ENCODE peak calls at places on chromosomes 13 and 19, in ten cellular contexts. One of them, this sample, is unnamed.
A peak's percentile ranks its signal among the peaks of the same experiment; 100 is the strongest.

GRCh38 chr13:30396434-30397075 is 25.7 kb upstream of the UBE2L5 start:
- DNase-seq in glutamatergic neuron: no peak
- DNase-seq in choroid plexus epithelial cell: no peak
- DNase-seq in prostate gland: no peak
- DNase-seq in HFFc6: peak; percentile 25
- DNase-seq in esophagus squamous epithelium: no peak
- DNase-seq in brain microvascular endothelial cell: no peak
- DNase-seq in neural crest cell: no peak
- DNase-seq in ovary: no peak
- DNase-seq in astrocyte of the spinal cord: no peak
- DNase-seq in this sample: no peak

GRCh38 chr19:33519416-33519815 is 2.2 kb downstream of the PEPD start:
- DNase-seq in astrocyte of the spinal cord: no peak
- DNase-seq in esophagus squamous epithelium: no peak
- DNase-seq in glutamatergic neuron: no peak
- DNase-seq in neural crest cell: no peak
- DNase-seq in prostate gland: no peak
- DNase-seq in choroid plexus epithelial cell: no peak
- DNase-seq in brain microvascular endothelial cell: no peak
- DNase-seq in HFFc6: no peak
- DNase-seq in ovary: no peak
- DNase-seq in this sample: no peak

GRCh38 chr19:35932291-35932936 is 3.8 kb upstream of the LRFN3 start:
- DNase-seq in esophagus squamous epithelium: no peak
- DNase-seq in neural crest cell: no peak
- DNase-seq in prostate gland: no peak
- DNase-seq in glutamatergic neuron: no peak
- DNase-seq in ovary: no peak
- DNase-seq in HFFc6: no peak
- DNase-seq in choroid plexus epithelial cell: no peak
- DNase-seq in astrocyte of the spinal cord: no peak
- DNase-seq in brain microvascular endothelial cell: no peak
- DNase-seq in this sample: no peak

GRCh38 chr13:49603318-49603717 is 18.0 kb upstream of the RCBTB1 start:
- DNase-seq in neural crest cell: no peak
- DNase-seq in prostate gland: no peak
- DNase-seq in esophagus squamous epithelium: no peak
- DNase-seq in HFFc6: no peak
- DNase-seq in brain microvascular endothelial cell: no peak
- DNase-seq in glutamatergic neuron: no peak
- DNase-seq in choroid plexus epithelial cell: no peak
- DNase-seq in astrocyte of the spinal cord: no peak
- DNase-seq in ovary: no peak
- DNase-seq in this sample: no peak

GRCh38 chr13:62483774-62484173 is 1068.1 kb upstream of the PCDH20 start:
- DNase-seq in ovary: no peak
- DNase-seq in prostate gland: no peak
- DNase-seq in choroid plexus epithelial cell: peak; percentile 2
- DNase-seq in neural crest cell: no peak
- DNase-seq in glutamatergic neuron: no peak
- DNase-seq in esophagus squamous epithelium: no peak
- DNase-seq in HFFc6: no peak
- DNase-seq in astrocyte of the spinal cord: peak; percentile 19
- DNase-seq in brain microvascular endothelial cell: no peak
- DNase-seq in this sample: no peak

GRCh38 chr19:4678881-4679379 is 8.8 kb upstream of the MYDGF start:
- DNase-seq in brain microvascular endothelial cell: peak; percentile 5
- DNase-seq in ovary: peak; percentile 72
- DNase-seq in choroid plexus epithelial cell: peak; percentile 26
- DNase-seq in astrocyte of the spinal cord: peak; percentile 37
- DNase-seq in glutamatergic neuron: peak; percentile 48
- DNase-seq in HFFc6: no peak
- DNase-seq in esophagus squamous epithelium: no peak
- DNase-seq in prostate gland: no peak
- DNase-seq in neural crest cell: no peak
- DNase-seq in this sample: no peak

GRCh38 chr13:79194272-79194671 is 211.8 kb downstream of the RBM26 start:
- DNase-seq in brain microvascular endothelial cell: no peak
- DNase-seq in neural crest cell: no peak
- DNase-seq in glutamatergic neuron: no peak
- DNase-seq in ovary: no peak
- DNase-seq in esophagus squamous epithelium: no peak
- DNase-seq in prostate gland: no peak
- DNase-seq in choroid plexus epithelial cell: no peak
- DNase-seq in HFFc6: no peak
- DNase-seq in astrocyte of the spinal cord: no peak
- DNase-seq in this sample: no peak

GRCh38 chr13:99357149-99357596 is 50.0 kb upstream of the GPR183 start:
- DNase-seq in neural crest cell: no peak
- DNase-seq in choroid plexus epithelial cell: peak; percentile 70
- DNase-seq in prostate gland: no peak
- DNase-seq in brain microvascular endothelial cell: peak; percentile 91
- DNase-seq in astrocyte of the spinal cord: peak; percentile 82
- DNase-seq in esophagus squamous epithelium: no peak
- DNase-seq in glutamatergic neuron: no peak
- DNase-seq in ovary: no peak
- DNase-seq in HFFc6: peak; percentile 84
- DNase-seq in this sample: no peak

GRCh38 chr13:49097374-49097773 is 121.7 kb downstream of the FNDC3A start:
- DNase-seq in choroid plexus epithelial cell: peak; percentile 72
- DNase-seq in esophagus squamous epithelium: no peak
- DNase-seq in glutamatergic neuron: no peak
- DNase-seq in HFFc6: peak; percentile 40
- DNase-seq in astrocyte of the spinal cord: peak; percentile 69
- DNase-seq in brain microvascular endothelial cell: peak; percentile 40
- DNase-seq in ovary: no peak
- DNase-seq in neural crest cell: no peak
- DNase-seq in prostate gland: peak; percentile 40
- DNase-seq in this sample: no peak

GRCh38 chr13:94298346-94298745 is 181.1 kb downstream of the DCT start:
- DNase-seq in neural crest cell: no peak
- DNase-seq in astrocyte of the spinal cord: no peak
- DNase-seq in HFFc6: no peak
- DNase-seq in glutamatergic neuron: no peak
- DNase-seq in choroid plexus epithelial cell: no peak
- DNase-seq in ovary: no peak
- DNase-seq in esophagus squamous epithelium: no peak
- DNase-seq in brain microvascular endothelial cell: no peak
- DNase-seq in prostate gland: no peak
- DNase-seq in this sample: no peak

GRCh38 chr13:100394005-100394695 is 194.4 kb downstream of the GGACT start:
- DNase-seq in ovary: no peak
- DNase-seq in neural crest cell: no peak
- DNase-seq in choroid plexus epithelial cell: peak; percentile 85
- DNase-seq in HFFc6: peak; percentile 89
- DNase-seq in astrocyte of the spinal cord: peak; percentile 95
- DNase-seq in prostate gland: no peak
- DNase-seq in brain microvascular endothelial cell: peak; percentile 86
- DNase-seq in esophagus squamous epithelium: no peak
- DNase-seq in glutamatergic neuron: no peak
- DNase-seq in this sample: no peak

GRCh38 chr13:111877906-111878305 is 189.0 kb upstream of the SOX1 start:
- DNase-seq in glutamatergic neuron: no peak
- DNase-seq in neural crest cell: no peak
- DNase-seq in HFFc6: no peak
- DNase-seq in ovary: no peak
- DNase-seq in esophagus squamous epithelium: no peak
- DNase-seq in prostate gland: peak; percentile 1
- DNase-seq in astrocyte of the spinal cord: no peak
- DNase-seq in brain microvascular endothelial cell: no peak
- DNase-seq in choroid plexus epithelial cell: no peak
- DNase-seq in this sample: no peak

GRCh38 chr13:34044660-34045080 is 226.7 kb downstream of the RFC3 start:
- DNase-seq in neural crest cell: no peak
- DNase-seq in ovary: no peak
- DNase-seq in brain microvascular endothelial cell: peak; percentile 57
- DNase-seq in astrocyte of the spinal cord: peak; percentile 79
- DNase-seq in esophagus squamous epithelium: no peak
- DNase-seq in glutamatergic neuron: no peak
- DNase-seq in choroid plexus epithelial cell: peak; percentile 67
- DNase-seq in prostate gland: peak; percentile 34
- DNase-seq in HFFc6: peak; percentile 87
- DNase-seq in this sample: no peak

GRCh38 chr13:77980592-77980991 is 62.0 kb upstream of the EDNRB start:
- DNase-seq in HFFc6: peak; percentile 32
- DNase-seq in neural crest cell: no peak
- DNase-seq in ovary: no peak
- DNase-seq in brain microvascular endothelial cell: peak; percentile 70
- DNase-seq in glutamatergic neuron: no peak
- DNase-seq in choroid plexus epithelial cell: peak; percentile 71
- DNase-seq in prostate gland: no peak
- DNase-seq in esophagus squamous epithelium: no peak
- DNase-seq in astrocyte of the spinal cord: peak; percentile 76
- DNase-seq in this sample: no peak

GRCh38 chr19:47587295-47587694 is 14.3 kb upstream of the ZNF541 start:
- DNase-seq in choroid plexus epithelial cell: peak; percentile 66
- DNase-seq in glutamatergic neuron: no peak
- DNase-seq in neural crest cell: no peak
- DNase-seq in esophagus squamous epithelium: no peak
- DNase-seq in astrocyte of the spinal cord: no peak
- DNase-seq in prostate gland: no peak
- DNase-seq in HFFc6: no peak
- DNase-seq in ovary: no peak
- DNase-seq in brain microvascular endothelial cell: no peak
- DNase-seq in this sample: no peak

GRCh38 chr19:50720921-50721291 is 1.3 kb upstream of the SHANK1 start:
- DNase-seq in brain microvascular endothelial cell: no peak
- DNase-seq in ovary: no peak
- DNase-seq in astrocyte of the spinal cord: no peak
- DNase-seq in prostate gland: no peak
- DNase-seq in esophagus squamous epithelium: no peak
- DNase-seq in HFFc6: peak; percentile 94
- DNase-seq in choroid plexus epithelial cell: no peak
- DNase-seq in glutamatergic neuron: no peak
- DNase-seq in neural crest cell: no peak
- DNase-seq in this sample: no peak

GRCh38 chr19:54653181-54653809 is 9.5 kb upstream of the LILRB4 start:
- DNase-seq in prostate gland: no peak
- DNase-seq in astrocyte of the spinal cord: peak; percentile 3
- DNase-seq in neural crest cell: no peak
- DNase-seq in ovary: no peak
- DNase-seq in HFFc6: peak; percentile 4
- DNase-seq in brain microvascular endothelial cell: no peak
- DNase-seq in choroid plexus epithelial cell: peak; percentile 52
- DNase-seq in glutamatergic neuron: no peak
- DNase-seq in esophagus squamous epithelium: no peak
- DNase-seq in this sample: no peak

GRCh38 chr19:29878973-29879654 is 62.9 kb upstream of the URI1 start:
- DNase-seq in choroid plexus epithelial cell: peak; percentile 20
- DNase-seq in astrocyte of the spinal cord: no peak
- DNase-seq in HFFc6: peak; percentile 34
- DNase-seq in esophagus squamous epithelium: no peak
- DNase-seq in ovary: no peak
- DNase-seq in brain microvascular endothelial cell: peak; percentile 32
- DNase-seq in neural crest cell: no peak
- DNase-seq in glutamatergic neuron: no peak
- DNase-seq in prostate gland: no peak
- DNase-seq in this sample: no peak

GRCh38 chr13:36858285-36858684 is 39.3 kb downstream of the RFXAP start:
- DNase-seq in prostate gland: peak; percentile 26
- DNase-seq in glutamatergic neuron: no peak
- DNase-seq in esophagus squamous epithelium: no peak
- DNase-seq in choroid plexus epithelial cell: peak; percentile 80
- DNase-seq in astrocyte of the spinal cord: peak; percentile 66
- DNase-seq in HFFc6: peak; percentile 58
- DNase-seq in neural crest cell: no peak
- DNase-seq in brain microvascular endothelial cell: no peak
- DNase-seq in ovary: no peak
- DNase-seq in this sample: no peak

GRCh38 chr13:30829145-30829544 is 76.9 kb upstream of the MEDAG start:
- DNase-seq in esophagus squamous epithelium: no peak
- DNase-seq in HFFc6: peak; percentile 62
- DNase-seq in glutamatergic neuron: no peak
- DNase-seq in astrocyte of the spinal cord: peak; percentile 74
- DNase-seq in neural crest cell: no peak
- DNase-seq in prostate gland: no peak
- DNase-seq in brain microvascular endothelial cell: peak; percentile 60
- DNase-seq in choroid plexus epithelial cell: peak; percentile 52
- DNase-seq in ovary: no peak
- DNase-seq in this sample: no peak

GRCh38 chr19:55005684-55006488 is 32.2 kb downstream of the GP6 start:
- DNase-seq in choroid plexus epithelial cell: peak; percentile 2
- DNase-seq in neural crest cell: peak; percentile 14
- DNase-seq in HFFc6: no peak
- DNase-seq in ovary: no peak
- DNase-seq in esophagus squamous epithelium: peak; percentile 40
- DNase-seq in brain microvascular endothelial cell: peak; percentile 37
- DNase-seq in prostate gland: no peak
- DNase-seq in astrocyte of the spinal cord: peak; percentile 48
- DNase-seq in glutamatergic neuron: no peak
- DNase-seq in this sample: no peak

GRCh38 chr13:32587014-32587773 is 942 bp downstream of the PDS5B start:
- DNase-seq in astrocyte of the spinal cord: peak; percentile 70
- DNase-seq in brain microvascular endothelial cell: peak; percentile 55
- DNase-seq in ovary: peak; percentile 76
- DNase-seq in choroid plexus epithelial cell: peak; percentile 76
- DNase-seq in esophagus squamous epithelium: peak; percentile 9
- DNase-seq in HFFc6: peak; percentile 54
- DNase-seq in neural crest cell: peak; percentile 59
- DNase-seq in prostate gland: peak; percentile 79
- DNase-seq in glutamatergic neuron: peak; percentile 76
- DNase-seq in this sample: peak; percentile 71
- TF ChIP-seq CTCF in astrocyte of the spinal cord: no peak
- TF ChIP-seq CTCF in brain microvascular endothelial cell: peak; percentile 0
- TF ChIP-seq CTCF in ovary: no peak
- TF ChIP-seq CTCF in choroid plexus epithelial cell: peak; percentile 18
- TF ChIP-seq CTCF in esophagus squamous epithelium: peak; percentile 15
- TF ChIP-seq CTCF in HFFc6: no peak
- TF ChIP-seq CTCF in neural crest cell: no peak
- TF ChIP-seq CTCF in prostate gland: peak; percentile 25
- TF ChIP-seq CTCF in glutamatergic neuron: no peak
- TF ChIP-seq CTCF in this sample: peak; percentile 10

GRCh38 chr13:69633044-69633443 is 474.6 kb upstream of the ATXN8OS start:
- DNase-seq in choroid plexus epithelial cell: no peak
- DNase-seq in brain microvascular endothelial cell: no peak
- DNase-seq in astrocyte of the spinal cord: no peak
- DNase-seq in HFFc6: no peak
- DNase-seq in prostate gland: no peak
- DNase-seq in glutamatergic neuron: no peak
- DNase-seq in neural crest cell: no peak
- DNase-seq in esophagus squamous epithelium: no peak
- DNase-seq in ovary: no peak
- DNase-seq in this sample: no peak
- TF ChIP-seq CTCF in choroid plexus epithelial cell: no peak
- TF ChIP-seq CTCF in brain microvascular endothelial cell: no peak
- TF ChIP-seq CTCF in astrocyte of the spinal cord: no peak
- TF ChIP-seq CTCF in HFFc6: no peak
- TF ChIP-seq CTCF in prostate gland: no peak
- TF ChIP-seq CTCF in glutamatergic neuron: no peak
- TF ChIP-seq CTCF in neural crest cell: no peak
- TF ChIP-seq CTCF in esophagus squamous epithelium: no peak
- TF ChIP-seq CTCF in ovary: no peak
- TF ChIP-seq CTCF in this sample: no peak

GRCh38 chr13:40813662-40814454 is 24.4 kb downstream of the SLC25A15 start:
- DNase-seq in brain microvascular endothelial cell: peak; percentile 16
- DNase-seq in neural crest cell: no peak
- DNase-seq in HFFc6: peak; percentile 23
- DNase-seq in esophagus squamous epithelium: no peak
- DNase-seq in glutamatergic neuron: no peak
- DNase-seq in choroid plexus epithelial cell: peak; percentile 66
- DNase-seq in ovary: no peak
- DNase-seq in astrocyte of the spinal cord: peak; percentile 22
- DNase-seq in prostate gland: no peak
- DNase-seq in this sample: no peak
- TF ChIP-seq CTCF in brain microvascular endothelial cell: peak; percentile 65
- TF ChIP-seq CTCF in neural crest cell: peak; percentile 54
- TF ChIP-seq CTCF in HFFc6: peak; percentile 79
- TF ChIP-seq CTCF in esophagus squamous epithelium: peak; percentile 32
- TF ChIP-seq CTCF in glutamatergic neuron: peak; percentile 48
- TF ChIP-seq CTCF in choroid plexus epithelial cell: peak; percentile 65
- TF ChIP-seq CTCF in ovary: no peak
- TF ChIP-seq CTCF in astrocyte of the spinal cord: peak; percentile 57
- TF ChIP-seq CTCF in prostate gland: peak; percentile 26
- TF ChIP-seq CTCF in this sample: peak; percentile 62

GRCh38 chr13:23709521-23709920 is 139.3 kb downstream of the TNFRSF19 start:
- DNase-seq in esophagus squamous epithelium: no peak
- DNase-seq in neural crest cell: no peak
- DNase-seq in choroid plexus epithelial cell: peak; percentile 36
- DNase-seq in astrocyte of the spinal cord: no peak
- DNase-seq in HFFc6: peak; percentile 40
- DNase-seq in brain microvascular endothelial cell: no peak
- DNase-seq in glutamatergic neuron: no peak
- DNase-seq in ovary: no peak
- DNase-seq in prostate gland: no peak
- DNase-seq in this sample: no peak
- TF ChIP-seq CTCF in esophagus squamous epithelium: no peak
- TF ChIP-seq CTCF in neural crest cell: no peak
- TF ChIP-seq CTCF in choroid plexus epithelial cell: peak; percentile 38
- TF ChIP-seq CTCF in astrocyte of the spinal cord: peak; percentile 3
- TF ChIP-seq CTCF in HFFc6: peak; percentile 52
- TF ChIP-seq CTCF in brain microvascular endothelial cell: peak; percentile 51
- TF ChIP-seq CTCF in glutamatergic neuron: no peak
- TF ChIP-seq CTCF in ovary: no peak
- TF ChIP-seq CTCF in prostate gland: no peak
- TF ChIP-seq CTCF in this sample: no peak